ENCODE peak calls at places on chromosomes 4 and X, in eight cellular contexts. U is T-helper 9 cell, P is lower lobe of right lung, V is T-helper 1 cell, O is mucosa of gallbladder, E is pons, Z is SK-MEL-5, D is memory B cell. H is an unnamed sample.

GRCh38 chr4:98421106-98421505 is 159.9 kb downstream of the RAP1GDS1 start:
- DNase-seq in U (no peak), P (no peak), V (no peak), O (no peak), E (no peak), Z (no peak), D (no peak), H (no peak)

GRCh38 chr4:10554694-10555093 is 97.5 kb upstream of the ZNF518B start:
- DNase-seq in U (peak), P (no peak), V (no peak), O (peak), E (peak), Z (peak), D (peak), H (no peak)

GRCh38 chr4:80078361-80079092 is 5.5 kb upstream of the ANTXR2 start:
- DNase-seq in U (no peak), P (no peak), V (no peak), O (no peak), E (no peak), Z (no peak), D (no peak), H (no peak)

GRCh38 chr4:113537183-113537977 is 224.2 kb downstream of the CAMK2D start:
- DNase-seq in U (no peak), P (no peak), V (no peak), O (no peak), E (peak), Z (no peak), D (no peak), H (no peak)

GRCh38 chr4:111433436-111433835 is 711.8 kb upstream of the FAM241A start:
- DNase-seq in U (no peak), P (no peak), V (no peak), O (no peak), E (no peak), Z (no peak), D (no peak), H (no peak)

GRCh38 chr4:173485164-173485563 is 44.9 kb downstream of the HAND2 start:
- DNase-seq in U (no peak), P (no peak), V (no peak), O (no peak), E (no peak), Z (no peak), D (no peak), H (no peak)

GRCh38 chrX:40105016-40105790 is 7.4 kb upstream of the BCOR start:
- DNase-seq in U (no peak), P (peak), V (no peak), O (peak), E (no peak), Z (no peak), D (peak), H (no peak)

GRCh38 chr4:1060646-1061371 is 49.4 kb downstream of the FGFRL1 start:
- DNase-seq in U (no peak), P (no peak), V (no peak), O (no peak), E (no peak), Z (no peak), D (no peak), H (no peak)

GRCh38 chr4:8198206-8198905 is 734 bp upstream of the SH3TC1 start:
- DNase-seq in U (no peak), P (peak), V (no peak), O (peak), E (no peak), Z (peak), D (no peak), H (no peak)

GRCh38 chr4:57182132-57182874 is 72.1 kb upstream of the IGFBP7 start:
- DNase-seq in U (no peak), P (no peak), V (no peak), O (no peak), E (peak), Z (peak), D (no peak), H (no peak)

GRCh38 chr4:168748807-168749206 is 252.0 kb downstream of the PALLD start:
- DNase-seq in U (no peak), P (no peak), V (no peak), O (no peak), E (no peak), Z (no peak), D (no peak), H (no peak)

GRCh38 chrX:42976729-42977366 is 198.9 kb upstream of the PPP1R2C start:
- DNase-seq in U (no peak), P (no peak), V (no peak), O (peak), E (no peak), Z (no peak), D (no peak), H (no peak)

GRCh38 chrX:49930046-49930445 is 7.7 kb downstream of the CLCN5 start:
- DNase-seq in U (no peak), P (no peak), V (no peak), O (no peak), E (no peak), Z (no peak), D (no peak), H (no peak)

GRCh38 chrX:135974279-135974856 is 580 bp upstream of the MMGT1 start:
- DNase-seq in U (no peak), P (peak), V (peak), O (peak), E (peak), Z (peak), D (no peak), H (peak)

GRCh38 chr4:957581-958313 is 15.6 kb downstream of the DGKQ start:
- DNase-seq in U (no peak), P (no peak), V (no peak), O (no peak), E (no peak), Z (no peak), D (no peak), H (no peak)

GRCh38 chr4:1309261-1310010 is 19.7 kb downstream of the MAEA start:
- DNase-seq in U (peak), P (peak), V (peak), O (peak), E (peak), Z (no peak), D (peak), H (no peak)

GRCh38 chr4:168654206-168655174 is 157.6 kb downstream of the PALLD start:
- DNase-seq in U (no peak), P (no peak), V (no peak), O (no peak), E (no peak), Z (peak), D (no peak), H (no peak)

GRCh38 chrX:131802836-131803626 is 220.1 kb upstream of the STK26 start:
- DNase-seq in U (peak), P (no peak), V (no peak), O (peak), E (no peak), Z (peak), D (peak), H (no peak)

GRCh38 chr4:18105023-18106011 is 83.8 kb upstream of the LCORL start:
- DNase-seq in U (no peak), P (no peak), V (no peak), O (no peak), E (no peak), Z (no peak), D (no peak), H (no peak)

GRCh38 chr4:41212221-41213203 is 1.8 kb downstream of the APBB2 start:
- DNase-seq in U (no peak), P (no peak), V (no peak), O (peak), E (peak), Z (peak), D (no peak), H (no peak)

GRCh38 chr4:73477176-73477575 is 4.4 kb upstream of the AFM start:
- DNase-seq in U (no peak), P (no peak), V (no peak), O (no peak), E (no peak), Z (no peak), D (no peak), H (no peak)

GRCh38 chr4:152385551-152385950 is 150.3 kb downstream of the FBXW7 start:
- DNase-seq in U (no peak), P (no peak), V (no peak), O (no peak), E (no peak), Z (peak), D (no peak), H (no peak)

GRCh38 chr4:167021545-167022155 is 212.6 kb downstream of the SPOCK3 start:
- DNase-seq in U (peak), P (peak), V (peak), O (peak), E (peak), Z (peak), D (peak), H (no peak)